ENCODE peak calls at places on chromosomes 11 and 22, in seven cellular contexts. One of them, this sample, is unnamed. For H3K4me1, the result is how much of the 10 kb centered on the place peaks cover.

GRCh38 chr11:74672956-74673895 is 58.0 kb downstream of the CHRDL2 start:
- DNase-seq in sigmoid colon: peak
- DNase-seq in stomach: peak
- DNase-seq in body of pancreas: peak
- DNase-seq in Peyer's patch: peak
- DNase-seq in adrenal gland: peak
- DNase-seq in IMR-90: peak
- DNase-seq in this sample: no peak

GRCh38 chr11:102864724-102865123 is 10.1 kb downstream of the MMP12 start:
- DNase-seq in sigmoid colon: no peak
- DNase-seq in stomach: no peak
- DNase-seq in body of pancreas: no peak
- DNase-seq in Peyer's patch: no peak
- DNase-seq in adrenal gland: no peak
- DNase-seq in IMR-90: no peak
- DNase-seq in this sample: no peak

GRCh38 chr11:27997344-27997743 is 110.6 kb downstream of the KIF18A start:
- DNase-seq in sigmoid colon: no peak
- DNase-seq in stomach: no peak
- DNase-seq in body of pancreas: no peak
- DNase-seq in Peyer's patch: no peak
- DNase-seq in adrenal gland: no peak
- DNase-seq in IMR-90: peak
- DNase-seq in this sample: no peak

GRCh38 chr11:75453916-75454655 is 21.1 kb upstream of the KLHL35 start:
- DNase-seq in sigmoid colon: no peak
- DNase-seq in stomach: no peak
- DNase-seq in body of pancreas: no peak
- DNase-seq in Peyer's patch: no peak
- DNase-seq in adrenal gland: no peak
- DNase-seq in IMR-90: peak
- DNase-seq in this sample: no peak

GRCh38 chr11:67248653-67249052 is 17.6 kb upstream of the GRK2 start:
- DNase-seq in sigmoid colon: no peak
- DNase-seq in stomach: no peak
- DNase-seq in body of pancreas: no peak
- DNase-seq in Peyer's patch: peak
- DNase-seq in adrenal gland: peak
- DNase-seq in IMR-90: no peak
- DNase-seq in this sample: peak

GRCh38 chr22:47406180-47406723 is 643.8 kb downstream of the TBC1D22A start:
- DNase-seq in sigmoid colon: no peak
- DNase-seq in stomach: no peak
- DNase-seq in body of pancreas: no peak
- DNase-seq in Peyer's patch: peak
- DNase-seq in adrenal gland: peak
- DNase-seq in IMR-90: no peak
- DNase-seq in this sample: no peak

GRCh38 chr11:43399983-43400630 is 41.4 kb downstream of the TTC17 start:
- DNase-seq in sigmoid colon: no peak
- DNase-seq in stomach: no peak
- DNase-seq in body of pancreas: no peak
- DNase-seq in Peyer's patch: no peak
- DNase-seq in adrenal gland: no peak
- DNase-seq in IMR-90: peak
- DNase-seq in this sample: no peak

GRCh38 chr22:19728271-19728670 is 4.9 kb downstream of the GP1BB start:
- DNase-seq in sigmoid colon: no peak
- DNase-seq in stomach: no peak
- DNase-seq in body of pancreas: peak
- DNase-seq in Peyer's patch: no peak
- DNase-seq in adrenal gland: no peak
- DNase-seq in IMR-90: no peak
- DNase-seq in this sample: no peak

GRCh38 chr11:2212411-2213251 is 41.0 kb upstream of the TH start:
- DNase-seq in sigmoid colon: peak
- DNase-seq in stomach: peak
- DNase-seq in body of pancreas: peak
- DNase-seq in Peyer's patch: no peak
- DNase-seq in adrenal gland: peak
- DNase-seq in IMR-90: no peak
- DNase-seq in this sample: peak

GRCh38 chr11:125625594-125626380 is 824 bp downstream of the CHEK1 start:
- DNase-seq in sigmoid colon: peak
- DNase-seq in stomach: peak
- DNase-seq in body of pancreas: peak
- DNase-seq in Peyer's patch: peak
- DNase-seq in adrenal gland: peak
- DNase-seq in IMR-90: peak
- DNase-seq in this sample: peak

GRCh38 chr22:17596226-17596625 is 32.3 kb downstream of the ATP6V1E1 start:
- DNase-seq in sigmoid colon: peak
- DNase-seq in stomach: no peak
- DNase-seq in body of pancreas: no peak
- DNase-seq in Peyer's patch: peak
- DNase-seq in adrenal gland: no peak
- DNase-seq in IMR-90: no peak
- DNase-seq in this sample: no peak

GRCh38 chr11:1471736-1472135 is 14.8 kb downstream of the MOB2 start:
- DNase-seq in sigmoid colon: peak
- DNase-seq in stomach: no peak
- DNase-seq in body of pancreas: peak
- DNase-seq in Peyer's patch: no peak
- DNase-seq in adrenal gland: no peak
- DNase-seq in IMR-90: no peak
- DNase-seq in this sample: no peak

GRCh38 chr11:77115956-77116355 is 12.1 kb upstream of the MYO7A start:
- DNase-seq in sigmoid colon: no peak
- DNase-seq in stomach: no peak
- DNase-seq in body of pancreas: no peak
- DNase-seq in Peyer's patch: no peak
- DNase-seq in adrenal gland: no peak
- DNase-seq in IMR-90: no peak
- DNase-seq in this sample: no peak

GRCh38 chr11:43988040-43988793 is 45.8 kb downstream of the C11orf96 start:
- DNase-seq in sigmoid colon: no peak
- DNase-seq in stomach: no peak
- DNase-seq in body of pancreas: no peak
- DNase-seq in Peyer's patch: no peak
- DNase-seq in adrenal gland: peak
- DNase-seq in IMR-90: peak
- DNase-seq in this sample: no peak

DNA sequence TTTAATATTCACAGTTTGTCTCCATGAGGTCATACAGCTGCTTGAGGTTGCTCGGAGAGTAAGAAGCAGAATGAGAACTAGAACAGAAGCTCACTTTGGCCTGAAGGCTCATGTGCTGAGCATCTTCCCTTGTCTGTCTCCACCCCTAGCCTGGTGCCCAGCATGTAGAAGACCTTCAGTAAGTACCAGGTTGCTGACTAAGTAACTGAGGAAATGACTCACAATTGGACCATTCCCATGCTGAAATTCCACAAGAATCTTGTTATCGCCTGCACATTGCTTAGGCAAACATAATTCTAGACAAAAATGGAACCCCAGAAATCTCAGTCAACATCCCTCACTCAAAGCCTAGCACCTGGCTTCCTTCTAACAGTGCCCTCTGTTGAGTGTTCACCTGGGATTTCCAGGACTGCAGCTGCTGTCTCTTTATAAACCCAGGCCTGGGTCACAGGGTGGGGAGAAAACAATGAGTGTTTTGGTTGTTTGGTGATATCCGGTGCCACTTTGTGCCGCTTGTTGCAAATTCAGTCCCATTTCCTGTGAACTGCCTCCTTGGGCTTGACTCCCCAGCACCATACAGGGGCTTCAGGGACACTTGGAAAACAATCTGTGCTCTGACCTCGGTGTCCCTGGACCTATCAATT is 406.8 kb downstream of the ETS1 start:
- DNase-seq in sigmoid colon: no peak
- DNase-seq in stomach: no peak
- DNase-seq in body of pancreas: no peak
- DNase-seq in Peyer's patch: no peak
- DNase-seq in adrenal gland: no peak
- DNase-seq in IMR-90: peak
- DNase-seq in this sample: no peak
- H3K27ac ChIP-seq in sigmoid colon: no peak
- H3K27ac ChIP-seq in stomach: no peak
- H3K27ac ChIP-seq in body of pancreas: no peak
- H3K27ac ChIP-seq in Peyer's patch: no peak
- H3K27ac ChIP-seq in adrenal gland: no peak
- H3K27ac ChIP-seq in IMR-90: no peak
- H3K27ac ChIP-seq in this sample: no peak

DNA sequence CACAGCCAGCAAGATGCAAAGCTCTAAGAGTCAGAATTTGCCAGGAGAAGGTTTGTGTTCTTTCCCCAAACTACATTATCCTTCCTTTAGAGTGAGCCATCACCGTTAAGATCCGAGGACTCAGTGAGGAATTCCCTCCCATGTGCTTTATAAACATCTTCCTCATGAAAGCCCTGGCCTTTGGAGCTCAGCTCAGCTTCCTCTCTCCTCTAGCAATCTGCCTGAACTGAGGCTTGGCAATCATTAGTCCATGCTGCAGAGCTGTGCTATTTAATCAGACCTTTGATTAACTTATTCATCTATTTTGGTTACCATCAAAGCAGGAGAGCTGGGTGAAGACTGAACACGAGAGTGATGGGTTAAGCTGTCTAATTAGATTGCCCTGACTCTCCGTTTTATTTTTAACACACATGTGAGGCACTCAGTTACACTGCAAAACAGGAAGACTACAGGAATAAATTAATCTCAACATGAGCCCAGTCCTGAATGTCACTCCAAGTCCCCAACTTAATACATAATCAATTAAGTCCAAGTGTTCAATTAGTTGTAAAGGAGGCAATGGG is 351.3 kb downstream of the LARGE1 start:
- DNase-seq in sigmoid colon: no peak
- DNase-seq in stomach: no peak
- DNase-seq in body of pancreas: no peak
- DNase-seq in Peyer's patch: no peak
- DNase-seq in adrenal gland: no peak
- DNase-seq in IMR-90: peak
- DNase-seq in this sample: no peak
- H3K4me1 ChIP-seq in sigmoid colon: under half
- H3K4me1 ChIP-seq in stomach: under half
- H3K4me1 ChIP-seq in body of pancreas: under half
- H3K4me1 ChIP-seq in Peyer's patch: under half
- H3K4me1 ChIP-seq in adrenal gland: under half
- H3K4me1 ChIP-seq in IMR-90: under half
- H3K4me1 ChIP-seq in this sample: under half

GRCh38 chr22:31103899-31104694 is 3.3 kb downstream of the SELENOM start:
- DNase-seq in sigmoid colon: peak
- DNase-seq in stomach: no peak
- DNase-seq in body of pancreas: peak
- DNase-seq in Peyer's patch: no peak
- DNase-seq in adrenal gland: no peak
- DNase-seq in IMR-90: no peak
- DNase-seq in this sample: no peak
- TF ChIP-seq POLR2A in sigmoid colon: peak
- TF ChIP-seq POLR2A in stomach: no peak
- TF ChIP-seq POLR2A in body of pancreas: no peak
- TF ChIP-seq POLR2A in Peyer's patch: no peak
- TF ChIP-seq POLR2A in adrenal gland: no peak
- TF ChIP-seq POLR2A in IMR-90: no peak
- TF ChIP-seq POLR2A in this sample: no peak

DNA sequence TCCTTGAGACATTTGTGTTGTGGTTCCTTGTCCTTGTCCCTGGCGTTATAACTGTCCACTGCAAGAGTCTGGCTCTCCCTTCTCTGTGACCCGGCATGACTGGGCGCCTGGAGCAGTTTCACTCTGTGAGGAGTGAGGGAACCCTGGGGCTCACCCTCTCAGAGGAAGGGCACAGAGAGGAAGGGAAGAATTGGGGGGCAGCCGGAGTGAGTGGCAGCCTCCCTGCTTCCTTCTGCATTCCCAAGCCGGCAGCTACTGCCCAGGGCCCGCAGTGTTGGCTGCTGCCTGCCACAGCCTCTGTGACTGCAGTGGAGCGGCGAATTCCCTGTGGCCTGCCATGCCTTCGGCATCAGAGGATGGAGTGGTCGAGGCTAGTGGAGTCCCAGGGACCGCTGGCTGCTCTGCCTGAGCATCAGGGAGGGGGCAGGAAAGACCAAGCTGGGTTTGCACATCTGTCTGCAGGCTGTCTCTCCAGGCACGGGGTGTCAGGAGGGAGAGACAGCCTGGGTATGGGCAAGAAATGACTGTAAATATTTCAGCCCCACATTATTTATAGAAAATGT is 23.0 kb downstream of the MYBPC3 start:
- DNase-seq in sigmoid colon: no peak
- DNase-seq in stomach: no peak
- DNase-seq in body of pancreas: no peak
- DNase-seq in Peyer's patch: no peak
- DNase-seq in adrenal gland: no peak
- DNase-seq in IMR-90: no peak
- DNase-seq in this sample: no peak
- H3K27ac ChIP-seq in sigmoid colon: no peak
- H3K27ac ChIP-seq in stomach: peak
- H3K27ac ChIP-seq in body of pancreas: no peak
- H3K27ac ChIP-seq in Peyer's patch: no peak
- H3K27ac ChIP-seq in adrenal gland: no peak
- H3K27ac ChIP-seq in IMR-90: no peak
- H3K27ac ChIP-seq in this sample: no peak

DNA sequence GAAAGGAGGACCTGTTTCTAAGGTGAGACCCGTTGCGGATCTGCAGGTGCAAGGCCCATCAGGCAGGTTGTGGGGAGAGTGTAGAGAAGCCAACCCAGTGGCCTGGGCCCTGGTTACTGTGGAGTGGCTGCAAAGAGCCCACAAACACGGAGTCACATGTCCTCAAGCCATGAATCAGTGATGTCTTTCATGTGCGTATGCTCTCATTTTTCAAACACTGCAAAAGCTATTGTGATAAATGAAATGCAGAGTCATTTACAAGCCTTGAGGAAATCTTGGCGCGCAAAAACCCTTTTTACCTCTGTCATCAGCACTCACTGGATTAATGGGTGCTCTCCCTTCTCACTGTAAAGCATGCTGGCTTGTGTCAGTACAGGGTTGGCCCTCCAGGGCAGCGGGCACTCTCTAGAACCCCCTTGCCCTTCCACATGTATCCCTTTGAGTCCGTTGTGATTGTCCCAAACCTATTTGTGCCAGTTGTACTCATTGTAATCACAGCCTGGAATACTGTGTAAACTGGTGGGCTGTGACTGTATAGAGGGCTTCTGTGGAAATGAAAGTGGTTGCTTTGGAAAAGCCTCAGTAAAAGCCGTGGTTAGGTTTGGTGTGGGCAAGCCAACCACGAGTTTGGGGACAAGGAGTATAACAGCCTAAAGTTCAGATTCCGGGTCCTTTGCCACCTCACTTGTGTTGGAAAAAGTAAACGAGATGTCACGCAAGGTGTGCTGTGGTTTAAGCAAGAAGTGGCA is 10.4 kb downstream of the GNAZ start:
- DNase-seq in sigmoid colon: no peak
- DNase-seq in stomach: no peak
- DNase-seq in body of pancreas: no peak
- DNase-seq in Peyer's patch: no peak
- DNase-seq in adrenal gland: no peak
- DNase-seq in IMR-90: no peak
- DNase-seq in this sample: no peak
- H3K4me1 ChIP-seq in sigmoid colon: under half
- H3K4me1 ChIP-seq in stomach: half or more
- H3K4me1 ChIP-seq in body of pancreas: under half
- H3K4me1 ChIP-seq in Peyer's patch: under half
- H3K4me1 ChIP-seq in adrenal gland: under half
- H3K4me1 ChIP-seq in IMR-90: under half
- H3K4me1 ChIP-seq in this sample: under half

GRCh38 chr11:86365566-86365965 is 9.1 kb upstream of the CCDC81 start:
- DNase-seq in sigmoid colon: no peak
- DNase-seq in stomach: no peak
- DNase-seq in body of pancreas: no peak
- DNase-seq in Peyer's patch: no peak
- DNase-seq in adrenal gland: no peak
- DNase-seq in IMR-90: peak
- DNase-seq in this sample: no peak
- TF ChIP-seq POLR2A in sigmoid colon: no peak
- TF ChIP-seq POLR2A in stomach: no peak
- TF ChIP-seq POLR2A in body of pancreas: no peak
- TF ChIP-seq POLR2A in Peyer's patch: no peak
- TF ChIP-seq POLR2A in adrenal gland: no peak
- TF ChIP-seq POLR2A in IMR-90: no peak
- TF ChIP-seq POLR2A in this sample: no peak